ENCODE peak calls at places on chromosomes 13 and 19, in six cellular contexts. Z, Y, Q, S, R and M are unnamed samples.

GRCh38 chr13:77832339-77833100 is 86.1 kb downstream of the EDNRB start:
- DNase-seq in R (peak; percentile 86), S (no peak), Y (no peak), Q (no peak), Z (no peak), M (peak; percentile 55)

GRCh38 chr19:31991984-31992655 is 353.3 kb upstream of the ZNF507 start:
- DNase-seq in Y (no peak), R (no peak), Z (no peak), S (no peak), Q (no peak), M (no peak)

GRCh38 chr13:46612258-46612657 is 59.3 kb downstream of the LRCH1 start:
- DNase-seq in Z (no peak), Q (no peak), S (no peak), R (no peak), Y (no peak), M (no peak)

GRCh38 chr13:29543230-29544215 is 52.0 kb downstream of the SLC7A1 start:
- DNase-seq in R (peak; percentile 29), Z (no peak), Q (no peak), S (peak; percentile 29), Y (no peak), M (peak; percentile 10)

GRCh38 chr13:85508683-85509329 is 290.4 kb downstream of the SLITRK6 start:
- DNase-seq in Z (peak; percentile 68), Q (no peak), Y (no peak), S (peak; percentile 34), R (peak; percentile 36), M (peak; percentile 29)

GRCh38 chr13:106232680-106233079 is 302.8 kb downstream of the EFNB2 start:
- DNase-seq in R (no peak), Z (no peak), S (no peak), Q (no peak), Y (no peak), M (no peak)

GRCh38 chr19:31294189-31294588 is 55.0 kb downstream of the TSHZ3 start:
- DNase-seq in S (no peak), Z (no peak), Q (no peak), Y (no peak), R (no peak), M (no peak)

GRCh38 chr19:55654833-55655647 is at the start of gene U2AF2:
- DNase-seq in Q (peak; percentile 71), Y (peak; percentile 97), S (peak; percentile 97), R (peak; percentile 95), Z (peak; percentile 96), M (peak; percentile 98)

GRCh38 chr19:31314156-31314555 is 35.1 kb downstream of the TSHZ3 start:
- DNase-seq in Y (no peak), Q (no peak), Z (no peak), S (no peak), R (no peak), M (no peak)

GRCh38 chr13:51283361-51283760 is 56.1 kb upstream of the SERPINE3 start:
- DNase-seq in Z (no peak), Q (no peak), S (no peak), R (no peak), Y (no peak), M (no peak)

GRCh38 chr19:38830039-38830733 is 1.4 kb downstream of the ECH1 start:
- DNase-seq in Y (no peak), Q (peak; percentile 43), R (no peak), S (no peak), Z (no peak), M (peak; percentile 38)
- H3K4me3 ChIP-seq in Y (no peak overlapping the region), Q (peak overlapping the region; percentile 60), R (no peak overlapping the region), S (no peak overlapping the region), Z (no peak overlapping the region), M (peak overlapping the region; percentile 87)

GRCh38 chr19:35353635-35354034 is 4.6 kb upstream of the FFAR3 start:
- DNase-seq in Y (peak; percentile 8), Q (no peak), R (peak; percentile 70), S (no peak), Z (no peak), M (no peak)
- H3K4me1 ChIP-seq in Y (peaks cover 3% of the 10 kb centered on the region), Q (no peaks in the 10 kb centered on the region), R (no peaks in the 10 kb centered on the region), S (peaks cover 10% of the 10 kb centered on the region), Z (no peaks in the 10 kb centered on the region), M (peaks cover 42% of the 10 kb centered on the region)

DNA sequence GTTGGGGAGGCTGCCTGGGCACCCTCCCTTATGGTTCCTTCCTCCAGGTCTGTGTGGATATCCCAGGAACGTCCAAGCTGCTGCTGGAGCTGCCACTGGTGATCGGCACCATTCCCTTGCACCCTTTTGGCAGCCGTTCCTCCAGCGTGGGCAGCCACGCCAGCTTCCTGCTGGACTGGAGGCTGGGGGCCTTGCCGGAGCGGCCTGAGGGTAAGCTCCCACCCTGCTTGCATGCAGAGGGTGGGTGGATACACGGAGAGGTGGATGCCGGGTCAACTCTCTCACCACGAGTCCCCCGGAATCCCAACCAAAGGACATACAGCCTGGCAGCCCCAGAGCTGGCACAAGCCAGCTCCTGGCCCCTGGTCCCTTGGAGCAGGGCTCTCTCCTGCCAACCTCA is 2.2 kb downstream of the ARRDC2 start:
- DNase-seq in Z (no peak), R (no peak), S (no peak), Q (no peak), Y (no peak), M (no peak)
- H3K4me3 ChIP-seq in Z (no peak overlapping the region), R (no peak overlapping the region), S (no peak overlapping the region), Q (no peak overlapping the region), Y (no peak overlapping the region), M (peak overlapping the region; percentile 85)

DNA sequence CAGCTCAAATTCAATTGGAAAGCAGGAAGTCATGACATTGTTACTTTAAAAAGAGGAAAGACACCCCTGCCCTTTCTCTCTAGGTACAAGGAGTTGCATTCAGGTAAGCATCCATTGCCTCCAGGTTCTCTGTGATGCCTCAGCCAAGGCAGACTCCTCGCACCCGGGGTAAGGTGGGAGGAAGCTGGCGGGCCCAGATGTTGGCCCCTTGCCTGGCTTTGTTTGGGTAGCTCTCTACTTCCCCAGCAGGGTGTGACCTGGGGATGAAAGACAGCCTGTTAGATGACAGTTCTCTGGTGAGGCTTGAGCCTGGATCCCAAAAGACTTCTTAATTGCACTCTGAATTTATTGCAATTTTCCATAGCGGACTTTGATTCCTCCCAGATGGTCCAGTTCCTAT is 25.6 kb downstream of the SHISA2 start:
- DNase-seq in S (no peak), Q (no peak), Z (no peak), Y (no peak), R (no peak), M (no peak)
- H3K4me1 ChIP-seq in S (peaks cover 4% of the 10 kb centered on the region), Q (peaks cover 8% of the 10 kb centered on the region), Z (no peaks in the 10 kb centered on the region), Y (no peaks in the 10 kb centered on the region), R (peaks cover 52% of the 10 kb centered on the region), M (peaks cover 25% of the 10 kb centered on the region)